ENCODE peak calls at places on chromosome 22, in eight cellular contexts. S, Z, C, R, H, O, W and G are unnamed samples.

GRCh38 chr22:23259916-23260644 is 79.8 kb downstream of the BCR start:
- DNase-seq in S (no peak), C (no peak), R (no peak), Z (no peak), O (no peak), W (no peak), H (no peak), G (no peak)

GRCh38 chr22:31139866-31140716 is at the start of gene PLA2G3:
- DNase-seq in W (no peak), O (peak; percentile 94), H (no peak), Z (no peak), R (no peak), C (peak; percentile 62), S (no peak), G (no peak)

GRCh38 chr22:33299245-33299956 is 241.2 kb upstream of the SYN3 start:
- DNase-seq in W (no peak), H (no peak), Z (no peak), S (no peak), O (peak; percentile 14), R (no peak), C (no peak), G (no peak)

GRCh38 chr22:37781434-37782059 is 26.2 kb upstream of the GCAT start:
- DNase-seq in W (no peak), R (no peak), C (no peak), H (no peak), S (no peak), Z (no peak), O (peak; percentile 33), G (no peak)

GRCh38 chr22:46149493-46149997 is 781 bp upstream of the PPARA start:
- DNase-seq in R (peak; percentile 25), S (peak; percentile 44), Z (no peak), O (peak; percentile 78), H (no peak), W (peak; percentile 9), C (peak; percentile 80), G (no peak)

GRCh38 chr22:28903719-28904118 is 20.3 kb downstream of the ZNRF3 start:
- DNase-seq in S (no peak), Z (no peak), W (no peak), O (no peak), C (no peak), H (no peak), R (no peak), G (no peak)

GRCh38 chr22:27681037-27681436 is 120.5 kb downstream of the MN1 start:
- DNase-seq in W (no peak), R (no peak), Z (no peak), S (no peak), H (no peak), O (no peak), C (no peak), G (no peak)

GRCh38 chr22:36238348-36239149 is 778 bp downstream of the APOL2 start:
- DNase-seq in O (no peak), W (no peak), H (no peak), S (no peak), Z (no peak), C (no peak), R (no peak), G (no peak)

GRCh38 chr22:42830161-42830560 is 26.9 kb downstream of the ARFGAP3 start:
- DNase-seq in H (no peak), W (no peak), Z (no peak), C (no peak), R (no peak), S (no peak), O (no peak), G (no peak)

GRCh38 chr22:49753961-49754673 is 73.6 kb downstream of the BRD1 start:
- DNase-seq in Z (no peak), W (no peak), C (no peak), O (no peak), S (no peak), R (no peak), H (no peak), G (no peak)

GRCh38 chr22:31055322-31056159 is 25.6 kb upstream of the SMTN start:
- DNase-seq in C (peak; percentile 78), R (no peak), Z (no peak), O (peak; percentile 60), W (no peak), H (peak; percentile 97), S (no peak), G (peak; percentile 81)

GRCh38 chr22:23752090-23752691 is 1.3 kb upstream of the ZNF70 start:
- DNase-seq in C (no peak), O (no peak), H (no peak), Z (no peak), W (no peak), S (no peak), R (no peak), G (no peak)

GRCh38 chr22:30116362-30117117 is 36.3 kb downstream of the HORMAD2 start:
- DNase-seq in Z (no peak), W (no peak), C (no peak), R (no peak), O (peak; percentile 26), H (peak; percentile 84), S (no peak), G (peak; percentile 36)

GRCh38 chr22:24400726-24401596 is 26.4 kb upstream of the ADORA2A start:
- DNase-seq in R (no peak), O (no peak), W (no peak), C (no peak), Z (no peak), S (no peak), H (no peak), G (peak; percentile 32)

GRCh38 chr22:35977136-35977535 is 51.5 kb downstream of the RBFOX2 start:
- DNase-seq in O (no peak), W (no peak), R (no peak), H (no peak), Z (no peak), C (no peak), S (no peak), G (no peak)

GRCh38 chr22:39635719-39636118 is 65.2 kb downstream of the CACNA1I start:
- DNase-seq in S (no peak), W (no peak), O (peak; percentile 29), Z (no peak), R (no peak), H (no peak), C (no peak), G (no peak)

GRCh38 chr22:26529345-26529744 is 17.1 kb upstream of the TFIP11 start:
- DNase-seq in R (no peak), H (no peak), C (no peak), W (no peak), S (no peak), O (no peak), Z (no peak), G (no peak)

GRCh38 chr22:40084246-40084645 is 89.5 kb downstream of the FAM83F start:
- DNase-seq in R (no peak), W (no peak), C (no peak), S (no peak), H (no peak), Z (no peak), O (no peak), G (no peak)